ENCODE peak calls at places on chromosomes 2 and 18, in six cellular contexts. F, C, H, G, Z and Q are unnamed samples.

GRCh38 chr2:17479875-17480274 is 38.4 kb downstream of the RAD51AP2 start:
- DNase-seq in F (peak), C (peak), H (no peak), G (no peak), Z (no peak), Q (no peak)

GRCh38 chr2:121185571-121186074 is 99.4 kb downstream of the TFCP2L1 start:
- DNase-seq in F (no peak), C (peak), H (no peak), G (no peak), Z (no peak), Q (no peak)

GRCh38 chr2:64766841-64767669 is 113.3 kb upstream of the SERTAD2 start:
- DNase-seq in F (no peak), C (peak), H (no peak), G (no peak), Z (peak), Q (no peak)

GRCh38 chr2:36287363-36288275 is 68.0 kb upstream of the CRIM1 start:
- DNase-seq in F (peak), C (peak), H (no peak), G (no peak), Z (no peak), Q (no peak)

GRCh38 chr2:241120440-241120839 is 18.4 kb upstream of the MTERF4 start:
- DNase-seq in F (no peak), C (peak), H (no peak), G (no peak), Z (no peak), Q (no peak)

GRCh38 chr2:36811071-36811470 is 114.6 kb downstream of the VIT start:
- DNase-seq in F (no peak), C (no peak), H (no peak), G (no peak), Z (no peak), Q (no peak)

GRCh38 chr18:23143059-23143831 is 8.0 kb downstream of the CABLES1 start:
- DNase-seq in F (no peak), C (peak), H (no peak), G (no peak), Z (no peak), Q (no peak)

GRCh38 chr2:152097291-152098032 is 1.4 kb downstream of the CACNB4 start:
- DNase-seq in F (peak), C (peak), H (no peak), G (no peak), Z (no peak), Q (peak)

GRCh38 chr18:74708169-74708568 is 110.5 kb downstream of the ZNF407 start:
- DNase-seq in F (no peak), C (no peak), H (no peak), G (no peak), Z (no peak), Q (no peak)